ENCODE peak calls at places on chromosome 9, in five cellular contexts. One of them, this sample, is unnamed.

GRCh38 chr9:134938346-134939079 is 20.8 kb upstream of the FCN1 start:
- DNase-seq in stimulated activated CD4-positive, alpha-beta T cell treated with anti-CD3 and anti-CD28 coated beads, Interleukin-2, amount 100 ng/mL, for 48 hours: no peak
- DNase-seq in neural crest cell: no peak
- DNase-seq in ELF-1: peak; percentile 67
- DNase-seq in stomach: no peak
- DNase-seq in this sample: no peak

GRCh38 chr9:78453450-78453849 is 156.5 kb downstream of the PSAT1 start:
- DNase-seq in ELF-1: no peak
- DNase-seq in stimulated activated CD4-positive, alpha-beta T cell treated with anti-CD3 and anti-CD28 coated beads, Interleukin-2, amount 100 ng/mL, for 48 hours: no peak
- DNase-seq in stomach: no peak
- DNase-seq in neural crest cell: no peak
- DNase-seq in this sample: no peak

GRCh38 chr9:78601957-78602565 is 305.1 kb downstream of the PSAT1 start:
- DNase-seq in neural crest cell: peak; percentile 51
- DNase-seq in stomach: no peak
- DNase-seq in ELF-1: peak; percentile 6
- DNase-seq in stimulated activated CD4-positive, alpha-beta T cell treated with anti-CD3 and anti-CD28 coated beads, Interleukin-2, amount 100 ng/mL, for 48 hours: peak; percentile 7
- DNase-seq in this sample: no peak

GRCh38 chr9:129143031-129143441 is 31.8 kb downstream of the PTPA start:
- DNase-seq in ELF-1: peak; percentile 94
- DNase-seq in stimulated activated CD4-positive, alpha-beta T cell treated with anti-CD3 and anti-CD28 coated beads, Interleukin-2, amount 100 ng/mL, for 48 hours: peak; percentile 73
- DNase-seq in stomach: peak; percentile 92
- DNase-seq in neural crest cell: peak; percentile 83
- DNase-seq in this sample: peak; percentile 64

GRCh38 chr9:86096382-86096781 is 3.0 kb downstream of the GOLM1 start:
- DNase-seq in stimulated activated CD4-positive, alpha-beta T cell treated with anti-CD3 and anti-CD28 coated beads, Interleukin-2, amount 100 ng/mL, for 48 hours: no peak
- DNase-seq in stomach: no peak
- DNase-seq in ELF-1: no peak
- DNase-seq in neural crest cell: no peak
- DNase-seq in this sample: no peak

GRCh38 chr9:19161257-19162025 is 34.1 kb upstream of the PLIN2 start:
- DNase-seq in stomach: peak; percentile 50
- DNase-seq in stimulated activated CD4-positive, alpha-beta T cell treated with anti-CD3 and anti-CD28 coated beads, Interleukin-2, amount 100 ng/mL, for 48 hours: no peak
- DNase-seq in neural crest cell: no peak
- DNase-seq in ELF-1: peak; percentile 55
- DNase-seq in this sample: no peak

GRCh38 chr9:38038307-38039089 is 30.5 kb downstream of the SHB start:
- DNase-seq in stimulated activated CD4-positive, alpha-beta T cell treated with anti-CD3 and anti-CD28 coated beads, Interleukin-2, amount 100 ng/mL, for 48 hours: no peak
- DNase-seq in neural crest cell: no peak
- DNase-seq in ELF-1: peak; percentile 75
- DNase-seq in stomach: no peak
- DNase-seq in this sample: no peak

GRCh38 chr9:77647659-77648457 is at the start of gene GNA14:
- DNase-seq in neural crest cell: no peak
- DNase-seq in ELF-1: peak; percentile 51
- DNase-seq in stimulated activated CD4-positive, alpha-beta T cell treated with anti-CD3 and anti-CD28 coated beads, Interleukin-2, amount 100 ng/mL, for 48 hours: no peak
- DNase-seq in stomach: no peak
- DNase-seq in this sample: no peak

GRCh38 chr9:86202338-86202882 is 57.0 kb downstream of the C9orf153 start:
- DNase-seq in ELF-1: peak; percentile 37
- DNase-seq in neural crest cell: no peak
- DNase-seq in stomach: no peak
- DNase-seq in stimulated activated CD4-positive, alpha-beta T cell treated with anti-CD3 and anti-CD28 coated beads, Interleukin-2, amount 100 ng/mL, for 48 hours: peak; percentile 2
- DNase-seq in this sample: no peak

GRCh38 chr9:130118841-130119520 is 53.2 kb upstream of the NCS1 start:
- DNase-seq in neural crest cell: no peak
- DNase-seq in stomach: no peak
- DNase-seq in ELF-1: peak; percentile 87
- DNase-seq in stimulated activated CD4-positive, alpha-beta T cell treated with anti-CD3 and anti-CD28 coated beads, Interleukin-2, amount 100 ng/mL, for 48 hours: no peak
- DNase-seq in this sample: no peak

GRCh38 chr9:123749580-123750202 is 180.2 kb downstream of the DENND1A start:
- DNase-seq in neural crest cell: no peak
- DNase-seq in ELF-1: no peak
- DNase-seq in stomach: no peak
- DNase-seq in stimulated activated CD4-positive, alpha-beta T cell treated with anti-CD3 and anti-CD28 coated beads, Interleukin-2, amount 100 ng/mL, for 48 hours: no peak
- DNase-seq in this sample: no peak

GRCh38 chr9:36997414-36997813 is 36.7 kb downstream of the PAX5 start:
- DNase-seq in stimulated activated CD4-positive, alpha-beta T cell treated with anti-CD3 and anti-CD28 coated beads, Interleukin-2, amount 100 ng/mL, for 48 hours: no peak
- DNase-seq in ELF-1: peak; percentile 37
- DNase-seq in neural crest cell: no peak
- DNase-seq in stomach: no peak
- DNase-seq in this sample: no peak

GRCh38 chr9:18536554-18536953 is 62.6 kb downstream of the ADAMTSL1 start:
- DNase-seq in neural crest cell: no peak
- DNase-seq in stomach: no peak
- DNase-seq in stimulated activated CD4-positive, alpha-beta T cell treated with anti-CD3 and anti-CD28 coated beads, Interleukin-2, amount 100 ng/mL, for 48 hours: no peak
- DNase-seq in ELF-1: no peak
- DNase-seq in this sample: no peak

GRCh38 chr9:35277171-35277520 is 115.3 kb downstream of the UNC13B start:
- DNase-seq in ELF-1: no peak
- DNase-seq in neural crest cell: no peak
- DNase-seq in stimulated activated CD4-positive, alpha-beta T cell treated with anti-CD3 and anti-CD28 coated beads, Interleukin-2, amount 100 ng/mL, for 48 hours: no peak
- DNase-seq in stomach: no peak
- DNase-seq in this sample: no peak

GRCh38 chr9:23821400-23822181 is 4.4 kb downstream of the ELAVL2 start:
- DNase-seq in ELF-1: peak; percentile 28
- DNase-seq in neural crest cell: peak; percentile 49
- DNase-seq in stimulated activated CD4-positive, alpha-beta T cell treated with anti-CD3 and anti-CD28 coated beads, Interleukin-2, amount 100 ng/mL, for 48 hours: no peak
- DNase-seq in stomach: peak; percentile 24
- DNase-seq in this sample: no peak